ENCODE peak calls at places on chromosomes 7 and 10, in four cellular contexts. T is BJ, F is HFF-Myc, P is body of pancreas. V is an unnamed sample.

GRCh38 chr7:139321071-139321745 is 19.9 kb upstream of the FMC1 start:
- DNase-seq in T (no peak), F (no peak), P (peak; percentile 17), V (no peak)

GRCh38 chr10:97882142-97883091 is 32.8 kb downstream of the GOLGA7B start:
- DNase-seq in F (no peak), T (no peak), P (peak; percentile 40), V (peak; percentile 83)

GRCh38 chr7:5420108-5420840 is 3.4 kb downstream of the TNRC18 start:
- DNase-seq in T (no peak), P (peak; percentile 47), F (no peak), V (no peak)

GRCh38 chr7:130893441-130893894 is 159.5 kb upstream of the KLF14 start:
- DNase-seq in F (no peak), P (no peak), T (no peak), V (no peak)

GRCh38 chr10:391849-392704 is 256.8 kb downstream of the ZMYND11 start:
- DNase-seq in F (no peak), T (no peak), P (no peak), V (no peak)

GRCh38 chr7:15068324-15068723 is 165.8 kb upstream of the DGKB start:
- DNase-seq in F (no peak), T (no peak), P (no peak), V (no peak)

GRCh38 chr7:83036721-83037380 is 125.8 kb downstream of the PCLO start:
- DNase-seq in P (no peak), T (no peak), F (no peak), V (no peak)

GRCh38 chr7:92560602-92561001 is 29.6 kb downstream of the FAM133B start:
- DNase-seq in F (no peak), P (no peak), T (no peak), V (no peak)

GRCh38 chr7:157502701-157503111 is 165.9 kb downstream of the DNAJB6 start:
- DNase-seq in P (no peak), F (no peak), T (no peak), V (no peak)

GRCh38 chr10:99630439-99630838 is 10.2 kb upstream of the SLC25A28 start:
- DNase-seq in T (no peak), P (peak; percentile 81), F (no peak), V (peak; percentile 31)

GRCh38 chr10:79249156-79250121 is 97.8 kb upstream of the PPIF start:
- DNase-seq in P (no peak), T (no peak), F (no peak), V (no peak)

GRCh38 chr7:116633131-116633988 is 38.6 kb upstream of the MET start:
- DNase-seq in F (no peak), T (no peak), P (no peak), V (peak; percentile 4)

GRCh38 chr7:120988591-120989299 is at the start of gene CPED1:
- DNase-seq in T (no peak), P (peak; percentile 67), F (no peak), V (peak; percentile 65)
- H3K4me3 ChIP-seq in T (peak within 1 kb of the TSS; percentile 45), P (no peak within 1 kb of the TSS), F (peak within 1 kb of the TSS; percentile 66), V (peak within 1 kb of the TSS; percentile 66)

GRCh38 chr10:33325929-33326328 is 8.5 kb downstream of the NRP1 start:
- DNase-seq in T (no peak), F (no peak), P (no peak), V (no peak)
- TF ChIP-seq CTCF in T (no peak), F (no peak), P (no peak), V (no peak)

DNA sequence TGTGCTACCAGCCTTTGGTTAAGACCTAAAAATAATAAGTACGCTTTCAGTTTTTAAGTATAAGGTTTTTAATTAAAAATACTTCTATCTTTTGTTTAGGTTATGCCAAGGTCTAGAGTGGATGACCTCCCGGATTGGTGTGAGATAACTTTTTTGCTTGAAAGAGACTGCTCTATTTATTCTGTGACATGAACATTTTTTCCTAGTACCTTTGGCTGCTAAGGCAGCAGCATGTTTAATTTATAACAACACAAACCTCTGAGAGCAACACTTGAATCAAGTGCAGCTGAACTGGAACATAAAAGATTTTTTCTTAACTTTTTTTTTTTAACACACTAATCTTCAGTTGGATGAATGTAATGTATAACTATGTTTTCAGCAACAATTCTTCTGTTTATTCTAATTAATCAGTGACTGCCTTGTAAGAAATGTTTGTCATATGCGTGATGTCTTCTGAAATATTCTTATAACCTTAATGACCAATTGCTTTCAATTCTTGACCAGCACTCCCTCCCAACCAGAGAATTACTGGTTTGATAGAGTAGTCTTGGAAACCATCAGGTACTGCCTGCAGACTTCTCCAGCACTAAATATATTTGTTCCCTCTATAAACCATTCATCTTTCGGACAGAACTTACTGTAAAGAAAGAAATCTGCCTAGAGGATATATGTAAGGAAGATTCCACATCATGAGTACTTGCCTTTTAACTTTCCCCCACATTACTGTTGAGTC is 16.0 kb downstream of the ARL5B start:
- DNase-seq in T (no peak), P (no peak), F (no peak), V (no peak)
- H3K4me3 ChIP-seq in T (no peak overlapping the region), P (no peak overlapping the region), F (no peak overlapping the region), V (no peak overlapping the region)

GRCh38 chr7:27775772-27776171 is 35.8 kb downstream of the TAX1BP1 start:
- DNase-seq in F (no peak), P (no peak), T (no peak), V (no peak)

GRCh38 chr7:27777662-27778061 is 37.7 kb downstream of the TAX1BP1 start:
- DNase-seq in P (no peak), T (no peak), F (no peak), V (no peak)

GRCh38 chr7:27779873-27780272 is 39.9 kb downstream of the TAX1BP1 start:
- DNase-seq in T (no peak), F (no peak), P (no peak), V (no peak)

GRCh38 chr7:27771111-27771510 is 31.1 kb downstream of the TAX1BP1 start:
- DNase-seq in P (no peak), F (no peak), T (no peak), V (no peak)

GRCh38 chr7:27774717-27775328 is 34.9 kb downstream of the TAX1BP1 start:
- DNase-seq in F (no peak), T (no peak), P (no peak), V (no peak)
- TF ChIP-seq CTCF in F (peak; percentile 64), T (peak; percentile 72), P (peak; percentile 68), V (peak; percentile 62)

V was measured in AG09309.